ENCODE peak calls at places on chromosomes 16 and 17, in six cellular contexts. W is NCI-H1105; D is midbrain; R is cardiac muscle cell; L is naive thymus-derived CD4-positive, alpha-beta T cell; Q is germinal center. B is an unnamed sample.

GRCh38 chr17:80704381-80704819 is 159.8 kb downstream of the RPTOR start:
- DNase-seq in L (no peak), R (no peak), W (no peak), Q (no peak), D (no peak), B (no peak)

GRCh38 chr16:54418903-54419302 is 132.3 kb upstream of the IRX3 start:
- DNase-seq in L (no peak), D (no peak), Q (no peak), W (no peak), R (no peak), B (no peak)

GRCh38 chr17:27423651-27424050 is 32.6 kb upstream of the KSR1 start:
- DNase-seq in L (no peak), W (no peak), Q (no peak), D (no peak), R (no peak), B (no peak)

GRCh38 chr17:48510761-48511604 is 19.8 kb downstream of the HOXB1 start:
- DNase-seq in R (no peak), D (no peak), W (no peak), L (peak), Q (no peak), B (no peak)

GRCh38 chr17:59342681-59343127 is 11.2 kb downstream of the YPEL2 start:
- DNase-seq in R (no peak), L (no peak), D (no peak), W (no peak), Q (no peak), B (no peak)

GRCh38 chr16:82730901-82731300 is 104.1 kb downstream of the CDH13 start:
- DNase-seq in D (no peak), W (no peak), L (no peak), R (no peak), Q (no peak), B (no peak)

GRCh38 chr17:64599187-64599676 is 62.9 kb downstream of the SMURF2 start:
- DNase-seq in L (peak), R (no peak), W (no peak), D (no peak), Q (peak), B (no peak)

GRCh38 chr17:76265624-76266243 is 586 bp downstream of the UBALD2 start:
- DNase-seq in L (peak), Q (no peak), D (peak), W (no peak), R (peak), B (no peak)

GRCh38 chr16:68369697-68370096 is 58.9 kb downstream of the PRMT7 start:
- DNase-seq in Q (no peak), R (no peak), W (no peak), L (no peak), D (no peak), B (no peak)

GRCh38 chr17:21678451-21679081 is 13.8 kb upstream of the KCNJ18 start:
- DNase-seq in L (no peak), D (no peak), R (no peak), Q (no peak), W (no peak), B (peak)

GRCh38 chr16:20826039-20826566 is 19.8 kb downstream of the REXO5 start:
- DNase-seq in Q (no peak), R (no peak), L (no peak), D (no peak), W (no peak), B (peak)

GRCh38 chr17:59355695-59356323 is 24.4 kb downstream of the YPEL2 start:
- DNase-seq in W (no peak), D (peak), Q (no peak), L (no peak), R (no peak), B (no peak)

GRCh38 chr17:45088741-45089140 is 27.6 kb downstream of the NMT1 start:
- DNase-seq in R (no peak), D (no peak), W (no peak), L (no peak), Q (no peak), B (no peak)

GRCh38 chr16:85780281-85780680 is 19.1 kb downstream of the EMC8 start:
- DNase-seq in R (no peak), L (no peak), Q (no peak), W (no peak), D (no peak), B (no peak)

GRCh38 chr17:56819431-56820145 is 14.1 kb downstream of the C17orf67 start:
- DNase-seq in R (peak), Q (peak), W (peak), L (peak), D (peak), B (peak)

GRCh38 chr16:56948234-56948633 is 13.5 kb upstream of the CETP start:
- DNase-seq in D (no peak), Q (no peak), L (no peak), R (no peak), W (no peak), B (no peak)

GRCh38 chr17:76382803-76383644 is 1.4 kb upstream of the SPHK1 start:
- DNase-seq in L (no peak), R (peak), D (no peak), Q (peak), W (no peak), B (no peak)

GRCh38 chr16:4140652-4141051 is 24.4 kb upstream of the ADCY9 start:
- DNase-seq in L (no peak), D (no peak), Q (no peak), R (no peak), W (no peak), B (no peak)

GRCh38 chr16:28180660-28181556 is 30.9 kb downstream of the XPO6 start:
- DNase-seq in D (peak), L (no peak), R (no peak), Q (peak), W (no peak), B (no peak)

GRCh38 chr16:65763640-65764305 is 602.7 kb upstream of the CDH5 start:
- DNase-seq in D (no peak), Q (no peak), W (no peak), R (no peak), L (no peak), B (no peak)

GRCh38 chr17:47726796-47727703 is 6.0 kb upstream of the TBX21 start:
- DNase-seq in Q (no peak), L (no peak), D (no peak), R (no peak), W (no peak), B (no peak)

GRCh38 chr17:43175213-43176118 is 4.5 kb downstream of the NBR1 start:
- DNase-seq in R (no peak), L (no peak), W (no peak), D (no peak), Q (no peak), B (no peak)

GRCh38 chr17:31696184-31696602 is 162.9 kb downstream of the COPRS start:
- DNase-seq in D (peak), W (no peak), R (peak), Q (no peak), L (no peak), B (peak)

GRCh38 chr17:55398689-55399088 is 22.9 kb downstream of the MMD start:
- DNase-seq in L (no peak), W (no peak), R (peak), D (no peak), Q (no peak), B (no peak)

GRCh38 chr16:78200623-78201096 is 101.2 kb downstream of the WWOX start:
- DNase-seq in L (no peak), Q (no peak), W (no peak), D (no peak), R (no peak), B (no peak)

GRCh38 chr17:2700491-2701141 is 10.9 kb downstream of the CLUH start:
- DNase-seq in Q (no peak), D (no peak), R (no peak), W (no peak), L (no peak), B (peak)

GRCh38 chr16:31009120-31009519 is 1.3 kb downstream of the STX1B start:
- DNase-seq in Q (no peak), D (no peak), R (no peak), L (no peak), W (no peak), B (no peak)

GRCh38 chr16:63890072-63890471 is 1231.8 kb downstream of the CDH11 start:
- DNase-seq in D (no peak), R (no peak), L (no peak), W (no peak), Q (no peak), B (no peak)

GRCh38 chr17:16975744-16976625 is 4.1 kb upstream of the TNFRSF13B start:
- DNase-seq in R (no peak), D (no peak), Q (no peak), L (no peak), W (no peak), B (no peak)

GRCh38 chr17:5069724-5070123 is 8.5 kb upstream of the ZFP3 start:
- DNase-seq in R (no peak), L (no peak), Q (no peak), D (no peak), W (no peak), B (no peak)

GRCh38 chr17:1625507-1626080 is 3.0 kb downstream of the SLC43A2 start:
- DNase-seq in R (no peak), W (no peak), Q (no peak), L (no peak), D (no peak), B (no peak)

GRCh38 chr17:67559381-67559966 is 158.3 kb upstream of the NOL11 start:
- DNase-seq in W (no peak), L (no peak), R (no peak), D (no peak), Q (no peak), B (no peak)

GRCh38 chr16:4539716-4540284 is 1.2 kb upstream of the CDIP1 start:
- DNase-seq in L (no peak), W (no peak), D (no peak), R (no peak), Q (no peak), B (no peak)

GRCh38 chr16:48235058-48235555 is 9.0 kb upstream of the LONP2 start:
- DNase-seq in D (no peak), L (no peak), R (no peak), Q (no peak), W (no peak), B (no peak)

GRCh38 chr17:33651631-33652030 is 358.5 kb upstream of the ASIC2 start:
- DNase-seq in L (no peak), R (no peak), Q (no peak), D (no peak), W (no peak), B (no peak)

B was measured in NCI-H2227 treated with DMSO at 0.1 percent for 48 hours.